ENCODE peak calls at places on chromosomes 7 and 10, in seven cellular contexts. One of them, this sample, is unnamed.

GRCh38 chr7:44058759-44059218 is 6.6 kb downstream of the PGAM2 start:
- DNase-seq in effector memory CD4-positive, alpha-beta T cell: no peak
- DNase-seq in psoas muscle: peak; percentile 12
- DNase-seq in SJSA1: no peak
- DNase-seq in cardiac muscle cell: no peak
- DNase-seq in body of pancreas: no peak
- DNase-seq in astrocyte: no peak
- DNase-seq in this sample: no peak

GRCh38 chr10:5720182-5720581 is 35.5 kb downstream of the TASOR2 start:
- DNase-seq in effector memory CD4-positive, alpha-beta T cell: no peak
- DNase-seq in psoas muscle: no peak
- DNase-seq in SJSA1: no peak
- DNase-seq in cardiac muscle cell: no peak
- DNase-seq in body of pancreas: no peak
- DNase-seq in astrocyte: no peak
- DNase-seq in this sample: no peak

GRCh38 chr10:52558090-52558489 is 214.5 kb downstream of the MBL2 start:
- DNase-seq in effector memory CD4-positive, alpha-beta T cell: no peak
- DNase-seq in psoas muscle: no peak
- DNase-seq in SJSA1: no peak
- DNase-seq in cardiac muscle cell: no peak
- DNase-seq in body of pancreas: no peak
- DNase-seq in astrocyte: no peak
- DNase-seq in this sample: no peak

GRCh38 chr7:55072251-55072650 is 53.4 kb downstream of the EGFR start:
- DNase-seq in effector memory CD4-positive, alpha-beta T cell: no peak
- DNase-seq in psoas muscle: no peak
- DNase-seq in SJSA1: no peak
- DNase-seq in cardiac muscle cell: no peak
- DNase-seq in body of pancreas: no peak
- DNase-seq in astrocyte: no peak
- DNase-seq in this sample: no peak

GRCh38 chr10:71773221-71773971 is at the start of gene VSIR:
- DNase-seq in effector memory CD4-positive, alpha-beta T cell: peak; percentile 87
- DNase-seq in psoas muscle: peak; percentile 89
- DNase-seq in SJSA1: peak; percentile 83
- DNase-seq in cardiac muscle cell: peak; percentile 91
- DNase-seq in body of pancreas: peak; percentile 77
- DNase-seq in astrocyte: peak; percentile 47
- DNase-seq in this sample: peak; percentile 93

GRCh38 chr7:70573202-70573810 is 558.6 kb upstream of the GALNT17 start:
- DNase-seq in effector memory CD4-positive, alpha-beta T cell: no peak
- DNase-seq in psoas muscle: no peak
- DNase-seq in SJSA1: no peak
- DNase-seq in cardiac muscle cell: no peak
- DNase-seq in body of pancreas: no peak
- DNase-seq in astrocyte: peak; percentile 46
- DNase-seq in this sample: no peak

GRCh38 chr7:141754939-141755338 is 9.0 kb upstream of the TAS2R3 start:
- DNase-seq in effector memory CD4-positive, alpha-beta T cell: no peak
- DNase-seq in psoas muscle: no peak
- DNase-seq in SJSA1: no peak
- DNase-seq in cardiac muscle cell: peak; percentile 52
- DNase-seq in body of pancreas: no peak
- DNase-seq in astrocyte: no peak
- DNase-seq in this sample: no peak

GRCh38 chr7:45191361-45191760 is 33.8 kb downstream of the RAMP3 start:
- DNase-seq in effector memory CD4-positive, alpha-beta T cell: no peak
- DNase-seq in psoas muscle: no peak
- DNase-seq in SJSA1: no peak
- DNase-seq in cardiac muscle cell: no peak
- DNase-seq in body of pancreas: no peak
- DNase-seq in astrocyte: no peak
- DNase-seq in this sample: no peak

GRCh38 chr7:88789480-88790064 is 6.0 kb downstream of the TEX47 start:
- DNase-seq in effector memory CD4-positive, alpha-beta T cell: no peak
- DNase-seq in psoas muscle: no peak
- DNase-seq in SJSA1: no peak
- DNase-seq in cardiac muscle cell: peak; percentile 15
- DNase-seq in body of pancreas: no peak
- DNase-seq in astrocyte: peak; percentile 2
- DNase-seq in this sample: no peak

GRCh38 chr7:155785536-155785935 is 26.7 kb downstream of the SHH start:
- DNase-seq in effector memory CD4-positive, alpha-beta T cell: no peak
- DNase-seq in psoas muscle: no peak
- DNase-seq in SJSA1: no peak
- DNase-seq in cardiac muscle cell: no peak
- DNase-seq in body of pancreas: no peak
- DNase-seq in astrocyte: peak; percentile 72
- DNase-seq in this sample: no peak

GRCh38 chr10:26937371-26937770 is 76.6 kb upstream of the ABI1 start:
- DNase-seq in effector memory CD4-positive, alpha-beta T cell: no peak
- DNase-seq in psoas muscle: no peak
- DNase-seq in SJSA1: no peak
- DNase-seq in cardiac muscle cell: no peak
- DNase-seq in body of pancreas: no peak
- DNase-seq in astrocyte: no peak
- DNase-seq in this sample: no peak

GRCh38 chr10:99914236-99914635 is 95.5 kb downstream of the DNMBP start:
- DNase-seq in effector memory CD4-positive, alpha-beta T cell: no peak
- DNase-seq in psoas muscle: no peak
- DNase-seq in SJSA1: no peak
- DNase-seq in cardiac muscle cell: no peak
- DNase-seq in body of pancreas: no peak
- DNase-seq in astrocyte: no peak
- DNase-seq in this sample: no peak

GRCh38 chr10:20995123-20995978 is 98.2 kb upstream of the NEBL start:
- DNase-seq in effector memory CD4-positive, alpha-beta T cell: no peak
- DNase-seq in psoas muscle: no peak
- DNase-seq in SJSA1: no peak
- DNase-seq in cardiac muscle cell: no peak
- DNase-seq in body of pancreas: no peak
- DNase-seq in astrocyte: no peak
- DNase-seq in this sample: no peak

GRCh38 chr7:117937049-117937448 is 63.8 kb upstream of the CTTNBP2 start:
- DNase-seq in effector memory CD4-positive, alpha-beta T cell: no peak
- DNase-seq in psoas muscle: no peak
- DNase-seq in SJSA1: no peak
- DNase-seq in cardiac muscle cell: no peak
- DNase-seq in body of pancreas: no peak
- DNase-seq in astrocyte: no peak
- DNase-seq in this sample: no peak

GRCh38 chr10:25820496-25821415 is 113.3 kb upstream of the MYO3A start:
- DNase-seq in effector memory CD4-positive, alpha-beta T cell: no peak
- DNase-seq in psoas muscle: no peak
- DNase-seq in SJSA1: no peak
- DNase-seq in cardiac muscle cell: no peak
- DNase-seq in body of pancreas: no peak
- DNase-seq in astrocyte: peak; percentile 14
- DNase-seq in this sample: no peak

GRCh38 chr10:132539894-132540293 is 2.3 kb downstream of the INPP5A start:
- DNase-seq in effector memory CD4-positive, alpha-beta T cell: no peak
- DNase-seq in psoas muscle: no peak
- DNase-seq in SJSA1: no peak
- DNase-seq in cardiac muscle cell: no peak
- DNase-seq in body of pancreas: no peak
- DNase-seq in astrocyte: peak; percentile 76
- DNase-seq in this sample: no peak

GRCh38 chr7:141989996-141990395 is 5.7 kb upstream of the MGAM start:
- DNase-seq in effector memory CD4-positive, alpha-beta T cell: no peak
- DNase-seq in psoas muscle: no peak
- DNase-seq in SJSA1: no peak
- DNase-seq in cardiac muscle cell: no peak
- DNase-seq in body of pancreas: no peak
- DNase-seq in astrocyte: no peak
- DNase-seq in this sample: no peak

GRCh38 chr7:95199779-95200558 is 124.4 kb downstream of the PON1 start:
- DNase-seq in effector memory CD4-positive, alpha-beta T cell: no peak
- DNase-seq in psoas muscle: peak; percentile 19
- DNase-seq in SJSA1: no peak
- DNase-seq in cardiac muscle cell: peak; percentile 59
- DNase-seq in body of pancreas: peak; percentile 49
- DNase-seq in astrocyte: peak; percentile 36
- DNase-seq in this sample: no peak

GRCh38 chr10:104342941-104343411 is 4.7 kb upstream of the ITPRIP start:
- DNase-seq in effector memory CD4-positive, alpha-beta T cell: no peak
- DNase-seq in psoas muscle: no peak
- DNase-seq in SJSA1: no peak
- DNase-seq in cardiac muscle cell: peak; percentile 51
- DNase-seq in body of pancreas: no peak
- DNase-seq in astrocyte: peak; percentile 76
- DNase-seq in this sample: no peak

GRCh38 chr7:26200444-26201260 is at the start of gene HNRNPA2B1:
- DNase-seq in effector memory CD4-positive, alpha-beta T cell: peak; percentile 97
- DNase-seq in psoas muscle: peak; percentile 94
- DNase-seq in SJSA1: peak; percentile 96
- DNase-seq in cardiac muscle cell: peak; percentile 97
- DNase-seq in body of pancreas: peak; percentile 98
- DNase-seq in astrocyte: peak; percentile 93
- DNase-seq in this sample: peak; percentile 97

GRCh38 chr7:159197066-159197975 is 52.7 kb upstream of the VIPR2 start:
- DNase-seq in effector memory CD4-positive, alpha-beta T cell: peak; percentile 20
- DNase-seq in psoas muscle: no peak
- DNase-seq in SJSA1: no peak
- DNase-seq in cardiac muscle cell: no peak
- DNase-seq in body of pancreas: no peak
- DNase-seq in astrocyte: no peak
- DNase-seq in this sample: peak; percentile 31

GRCh38 chr10:19952103-19952502 is 135.9 kb downstream of the PLXDC2 start:
- DNase-seq in effector memory CD4-positive, alpha-beta T cell: no peak
- DNase-seq in psoas muscle: no peak
- DNase-seq in SJSA1: no peak
- DNase-seq in cardiac muscle cell: no peak
- DNase-seq in body of pancreas: no peak
- DNase-seq in astrocyte: no peak
- DNase-seq in this sample: no peak

GRCh38 chr7:33986456-33986855 is 81.1 kb downstream of the BMPER start:
- DNase-seq in effector memory CD4-positive, alpha-beta T cell: no peak
- DNase-seq in psoas muscle: no peak
- DNase-seq in SJSA1: no peak
- DNase-seq in cardiac muscle cell: no peak
- DNase-seq in body of pancreas: no peak
- DNase-seq in astrocyte: no peak
- DNase-seq in this sample: no peak

GRCh38 chr10:62048919-62049636 is 147.6 kb downstream of the ARID5B start:
- DNase-seq in effector memory CD4-positive, alpha-beta T cell: peak; percentile 27
- DNase-seq in psoas muscle: peak; percentile 89
- DNase-seq in SJSA1: peak; percentile 99
- DNase-seq in cardiac muscle cell: peak; percentile 76
- DNase-seq in body of pancreas: peak; percentile 50
- DNase-seq in astrocyte: peak; percentile 97
- DNase-seq in this sample: peak; percentile 40

GRCh38 chr7:1533569-1534329 is 3.2 kb downstream of the MAFK start:
- DNase-seq in effector memory CD4-positive, alpha-beta T cell: no peak
- DNase-seq in psoas muscle: peak; percentile 82
- DNase-seq in SJSA1: peak; percentile 94
- DNase-seq in cardiac muscle cell: peak; percentile 40
- DNase-seq in body of pancreas: peak; percentile 57
- DNase-seq in astrocyte: peak; percentile 89
- DNase-seq in this sample: no peak

GRCh38 chr7:23468721-23469149 is 1.6 kb downstream of the IGF2BP3 start:
- DNase-seq in effector memory CD4-positive, alpha-beta T cell: no peak
- DNase-seq in psoas muscle: no peak
- DNase-seq in SJSA1: no peak
- DNase-seq in cardiac muscle cell: peak; percentile 40
- DNase-seq in body of pancreas: no peak
- DNase-seq in astrocyte: no peak
- DNase-seq in this sample: no peak
- H3K27ac ChIP-seq in effector memory CD4-positive, alpha-beta T cell: no peak overlapping the region
- H3K27ac ChIP-seq in psoas muscle: no peak overlapping the region
- H3K27ac ChIP-seq in SJSA1: peak overlapping the region; percentile 49
- H3K27ac ChIP-seq in cardiac muscle cell: peak overlapping the region; percentile 96
- H3K27ac ChIP-seq in body of pancreas: no peak overlapping the region
- H3K27ac ChIP-seq in astrocyte: peak overlapping the region; percentile 80
- H3K27ac ChIP-seq in this sample: no peak overlapping the region

GRCh38 chr10:70626056-70626455 is 23.5 kb upstream of the PRF1 start:
- DNase-seq in effector memory CD4-positive, alpha-beta T cell: no peak
- DNase-seq in psoas muscle: no peak
- DNase-seq in SJSA1: no peak
- DNase-seq in cardiac muscle cell: no peak
- DNase-seq in body of pancreas: no peak
- DNase-seq in astrocyte: no peak
- DNase-seq in this sample: no peak
- H3K27ac ChIP-seq in effector memory CD4-positive, alpha-beta T cell: no peak overlapping the region
- H3K27ac ChIP-seq in psoas muscle: no peak overlapping the region
- H3K27ac ChIP-seq in SJSA1: no peak overlapping the region
- H3K27ac ChIP-seq in cardiac muscle cell: no peak overlapping the region
- H3K27ac ChIP-seq in body of pancreas: no peak overlapping the region
- H3K27ac ChIP-seq in astrocyte: no peak overlapping the region
- H3K27ac ChIP-seq in this sample: no peak overlapping the region

GRCh38 chr7:96233528-96234154 is 88.3 kb downstream of the SLC25A13 start:
- DNase-seq in effector memory CD4-positive, alpha-beta T cell: no peak
- DNase-seq in psoas muscle: no peak
- DNase-seq in SJSA1: no peak
- DNase-seq in cardiac muscle cell: no peak
- DNase-seq in body of pancreas: no peak
- DNase-seq in astrocyte: no peak
- DNase-seq in this sample: no peak

GRCh38 chr7:96233084-96233483 is 88.8 kb downstream of the SLC25A13 start:
- DNase-seq in effector memory CD4-positive, alpha-beta T cell: no peak
- DNase-seq in psoas muscle: no peak
- DNase-seq in SJSA1: no peak
- DNase-seq in cardiac muscle cell: no peak
- DNase-seq in body of pancreas: no peak
- DNase-seq in astrocyte: no peak
- DNase-seq in this sample: no peak

GRCh38 chr7:96237040-96237439 is 84.9 kb downstream of the SLC25A13 start:
- DNase-seq in effector memory CD4-positive, alpha-beta T cell: no peak
- DNase-seq in psoas muscle: no peak
- DNase-seq in SJSA1: no peak
- DNase-seq in cardiac muscle cell: no peak
- DNase-seq in body of pancreas: no peak
- DNase-seq in astrocyte: no peak
- DNase-seq in this sample: no peak

GRCh38 chr7:96236198-96237039 is 85.5 kb downstream of the SLC25A13 start:
- DNase-seq in effector memory CD4-positive, alpha-beta T cell: no peak
- DNase-seq in psoas muscle: peak; percentile 43
- DNase-seq in SJSA1: peak; percentile 62
- DNase-seq in cardiac muscle cell: peak; percentile 8
- DNase-seq in body of pancreas: no peak
- DNase-seq in astrocyte: peak; percentile 94
- DNase-seq in this sample: no peak

DNA sequence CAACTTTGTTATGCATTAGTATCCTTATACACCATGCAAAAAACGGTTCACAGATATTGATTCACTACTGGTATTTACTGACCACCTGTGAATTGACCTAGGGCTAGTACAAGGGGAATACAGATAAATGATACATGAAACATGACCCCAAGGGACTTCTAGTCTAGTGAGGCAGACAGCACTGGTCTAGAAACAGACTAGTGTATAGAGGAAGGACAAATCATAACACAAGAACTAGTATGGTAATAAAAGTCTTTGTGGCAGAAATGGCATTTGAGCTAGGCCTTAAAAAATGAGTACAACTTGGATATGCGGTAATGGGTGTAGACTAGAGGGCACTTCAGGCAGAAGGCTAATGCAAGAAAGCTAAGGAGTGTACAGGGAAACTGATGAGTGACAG is 86.6 kb downstream of the SLC25A13 start:
- DNase-seq in effector memory CD4-positive, alpha-beta T cell: no peak
- DNase-seq in psoas muscle: no peak
- DNase-seq in SJSA1: no peak
- DNase-seq in cardiac muscle cell: no peak
- DNase-seq in body of pancreas: no peak
- DNase-seq in astrocyte: no peak
- DNase-seq in this sample: no peak
- H3K27ac ChIP-seq in effector memory CD4-positive, alpha-beta T cell: no peak overlapping the region
- H3K27ac ChIP-seq in psoas muscle: no peak overlapping the region
- H3K27ac ChIP-seq in SJSA1: no peak overlapping the region
- H3K27ac ChIP-seq in cardiac muscle cell: no peak overlapping the region
- H3K27ac ChIP-seq in body of pancreas: no peak overlapping the region
- H3K27ac ChIP-seq in astrocyte: no peak overlapping the region
- H3K27ac ChIP-seq in this sample: no peak overlapping the region

GRCh38 chr10:106548832-106549231 is 615.7 kb downstream of the SORCS1 start:
- DNase-seq in effector memory CD4-positive, alpha-beta T cell: no peak
- DNase-seq in psoas muscle: no peak
- DNase-seq in SJSA1: no peak
- DNase-seq in cardiac muscle cell: peak; percentile 44
- DNase-seq in body of pancreas: no peak
- DNase-seq in astrocyte: no peak
- DNase-seq in this sample: no peak
- H3K27ac ChIP-seq in effector memory CD4-positive, alpha-beta T cell: no peak overlapping the region
- H3K27ac ChIP-seq in psoas muscle: no peak overlapping the region
- H3K27ac ChIP-seq in SJSA1: no peak overlapping the region
- H3K27ac ChIP-seq in cardiac muscle cell: no peak overlapping the region
- H3K27ac ChIP-seq in body of pancreas: no peak overlapping the region
- H3K27ac ChIP-seq in astrocyte: no peak overlapping the region
- H3K27ac ChIP-seq in this sample: no peak overlapping the region